ENCODE peak calls at places on chromosome 18, in four cellular contexts. J, C, S and B are unnamed samples.
A peak's percentile ranks its signal among the peaks of the same experiment; 100 is the strongest.

GRCh38 chr18:45602926-45603325 is 12.3 kb upstream of the SLC14A2 start:
- DNase-seq in J (peak; percentile 17), C (no peak), S (no peak), B (peak; percentile 40)

GRCh38 chr18:47791461-47791860 is 139.0 kb downstream of the SMAD2 start:
- DNase-seq in J (no peak), C (no peak), S (no peak), B (no peak)

GRCh38 chr18:45505497-45506206 is 109.6 kb upstream of the SLC14A2 start:
- DNase-seq in J (no peak), C (no peak), S (no peak), B (no peak)

GRCh38 chr18:79167526-79168190 is 98.5 kb downstream of the ATP9B start:
- DNase-seq in J (no peak), C (no peak), S (no peak), B (no peak)

GRCh38 chr18:12422936-12423335 is 15.2 kb downstream of the PRELID3A start:
- DNase-seq in J (no peak), C (peak; percentile 61), S (no peak), B (peak; percentile 23)

GRCh38 chr18:79935499-79935898 is 16.0 kb downstream of the SLC66A2 start:
- DNase-seq in J (no peak), C (no peak), S (no peak), B (no peak)

GRCh38 chr18:41436772-41437171 is 518.3 kb upstream of the PIK3C3 start:
- DNase-seq in J (no peak), C (no peak), S (no peak), B (peak; percentile 46)

GRCh38 chr18:11982981-11983380 is 1.7 kb downstream of the IMPA2 start:
- DNase-seq in J (no peak), C (peak; percentile 15), S (no peak), B (no peak)

GRCh38 chr18:61741881-61742280 is 150.9 kb downstream of the RNF152 start:
- DNase-seq in J (no peak), C (no peak), S (no peak), B (no peak)

GRCh38 chr18:38313851-38314250 is 748.3 kb upstream of the CELF4 start:
- DNase-seq in J (no peak), C (no peak), S (no peak), B (no peak)

GRCh38 chr18:25853716-25854465 is 236.5 kb downstream of the SS18 start:
- DNase-seq in J (no peak), C (no peak), S (no peak), B (no peak)